ENCODE peak calls at places on chromosomes 16 and 17, in five cellular contexts. B, R, M, K and J are unnamed samples.

GRCh38 chr17:44387773-44388172 is 1.7 kb downstream of the ITGA2B start:
- DNase-seq in B (no peak), R (no peak), M (no peak), K (no peak), J (no peak)

GRCh38 chr16:50940275-50940854 is 198.5 kb downstream of the CYLD start:
- DNase-seq in B (no peak), R (no peak), M (no peak), K (peak; percentile 41), J (no peak)

GRCh38 chr17:80807882-80808281 is 183.8 kb upstream of the CHMP6 start:
- DNase-seq in B (no peak), R (no peak), M (no peak), K (no peak), J (no peak)

GRCh38 chr17:69066482-69066881 is 5.8 kb upstream of the ABCA9 start:
- DNase-seq in B (no peak), R (no peak), M (peak; percentile 10), K (no peak), J (no peak)

GRCh38 chr17:1491406-1492248 is 859 bp downstream of the MYO1C start:
- DNase-seq in B (no peak), R (peak; percentile 91), M (peak; percentile 78), K (no peak), J (no peak)

GRCh38 chr17:32123782-32124181 is 18.5 kb upstream of the RHOT1 start:
- DNase-seq in B (no peak), R (no peak), M (no peak), K (no peak), J (no peak)

GRCh38 chr16:67086829-67087228 is 22.9 kb upstream of the PHAF1 start:
- DNase-seq in B (no peak), R (no peak), M (no peak), K (no peak), J (no peak)

GRCh38 chr17:76458580-76459490 is 5.9 kb upstream of the UBE2O start:
- DNase-seq in B (no peak), R (peak; percentile 75), M (peak; percentile 65), K (peak; percentile 15), J (no peak)

GRCh38 chr17:64028874-64029464 is 8.5 kb upstream of the ICAM2 start:
- DNase-seq in B (peak; percentile 64), R (peak; percentile 61), M (peak; percentile 82), K (peak; percentile 4), J (no peak)

GRCh38 chr17:48439875-48440505 is 10.0 kb upstream of the SKAP1 start:
- DNase-seq in B (no peak), R (no peak), M (no peak), K (no peak), J (no peak)

GRCh38 chr16:65936096-65936495 is 430.4 kb upstream of the CDH5 start:
- DNase-seq in B (no peak), R (no peak), M (no peak), K (no peak), J (no peak)

GRCh38 chr17:7238418-7239090 is 703 bp downstream of the PHF23 start:
- DNase-seq in B (no peak), R (peak; percentile 62), M (peak; percentile 74), K (no peak), J (no peak)

GRCh38 chr16:53433930-53434435 is 288 bp upstream of the RBL2 start:
- DNase-seq in B (no peak), R (peak; percentile 79), M (no peak), K (no peak), J (no peak)

GRCh38 chr17:32813021-32813420 is 63.9 kb downstream of the MYO1D start:
- DNase-seq in B (no peak), R (no peak), M (no peak), K (no peak), J (no peak)

GRCh38 chr16:20774703-20775362 is 11.0 kb downstream of the ACSM3 start:
- DNase-seq in B (peak; percentile 63), R (peak; percentile 36), M (peak; percentile 44), K (peak; percentile 40), J (no peak)

GRCh38 chr16:83899272-83899897 is 470 bp downstream of the MLYCD start:
- DNase-seq in B (no peak), R (peak; percentile 61), M (peak; percentile 60), K (no peak), J (no peak)

GRCh38 chr17:19645608-19646250 is 2.8 kb upstream of the ALDH3A2 start:
- DNase-seq in B (no peak), R (no peak), M (peak; percentile 63), K (no peak), J (no peak)

GRCh38 chr16:427295-427694 is 1.8 kb downstream of the RAB11FIP3 start:
- DNase-seq in B (no peak), R (no peak), M (no peak), K (no peak), J (no peak)

GRCh38 chr16:49858200-49859129 is 2.6 kb upstream of the ZNF423 start:
- DNase-seq in B (no peak), R (peak; percentile 38), M (peak; percentile 34), K (peak; percentile 61), J (peak; percentile 61)

GRCh38 chr17:66661411-66661843 is 173.5 kb upstream of the CACNG5 start:
- DNase-seq in B (no peak), R (no peak), M (no peak), K (no peak), J (no peak)

GRCh38 chr16:28873543-28874201 is 4.6 kb upstream of the ATP2A1 start:
- DNase-seq in B (no peak), R (peak; percentile 64), M (peak; percentile 73), K (no peak), J (no peak)

GRCh38 chr16:67190448-67191399 is 788 bp upstream of the EXOC3L1 start:
- DNase-seq in B (no peak), R (no peak), M (no peak), K (no peak), J (no peak)

GRCh38 chr17:1252203-1252608 is 18.0 kb upstream of the BHLHA9 start:
- DNase-seq in B (no peak), R (no peak), M (no peak), K (peak; percentile 35), J (no peak)

GRCh38 chr16:19542138-19542821 is 13.2 kb upstream of the VPS35L start:
- DNase-seq in B (no peak), R (no peak), M (no peak), K (peak; percentile 64), J (no peak)

GRCh38 chr17:78358538-78359215 is 1.2 kb downstream of the SOCS3 start:
- DNase-seq in B (no peak), R (no peak), M (peak; percentile 59), K (no peak), J (no peak)

GRCh38 chr17:33291248-33292183 is 1.6 kb downstream of the ASIC2 start:
- DNase-seq in B (no peak), R (peak; percentile 16), M (no peak), K (no peak), J (no peak)

GRCh38 chr17:1241904-1242303 is 28.3 kb upstream of the BHLHA9 start:
- DNase-seq in B (no peak), R (no peak), M (no peak), K (no peak), J (no peak)

GRCh38 chr17:7862692-7863437 is 5.1 kb downstream of the CYB5D1 start:
- DNase-seq in B (no peak), R (peak; percentile 55), M (peak; percentile 66), K (peak; percentile 16), J (no peak)

GRCh38 chr17:8253801-8254200 is 4.7 kb downstream of the PFAS start:
- DNase-seq in B (no peak), R (peak; percentile 27), M (no peak), K (no peak), J (no peak)

GRCh38 chr17:12422632-12423031 is 243.1 kb upstream of the MYOCD start:
- DNase-seq in B (peak; percentile 65), R (no peak), M (no peak), K (no peak), J (no peak)

GRCh38 chr16:27983244-27983643 is 80.3 kb downstream of the GSG1L start:
- DNase-seq in B (no peak), R (no peak), M (no peak), K (no peak), J (no peak)

GRCh38 chr17:54900457-54901229 is at the start of gene TOM1L1:
- DNase-seq in B (peak; percentile 83), R (peak; percentile 72), M (no peak), K (peak; percentile 23), J (peak; percentile 9)

GRCh38 chr16:24890746-24891145 is 45.0 kb downstream of the SLC5A11 start:
- DNase-seq in B (no peak), R (no peak), M (no peak), K (no peak), J (no peak)